ENCODE peak calls at places on chromosomes 1 and 21, in four cellular contexts. C is KG1, I is ACHN, A is HCT116. Y is an unnamed sample.

GRCh38 chr1:88737338-88737927 is 53.4 kb downstream of the PKN2 start:
- DNase-seq in A (no peak), C (no peak), I (no peak), Y (no peak)

GRCh38 chr1:35656148-35656862 is 15.0 kb upstream of the PSMB2 start:
- DNase-seq in A (no peak), I (no peak), C (no peak), Y (no peak)

GRCh38 chr21:31781737-31782136 is 49.8 kb upstream of the SCAF4 start:
- DNase-seq in A (no peak), I (peak), C (no peak), Y (no peak)

GRCh38 chr1:92488416-92488815 is 1.7 kb upstream of the GFI1 start:
- DNase-seq in C (no peak), A (no peak), I (no peak), Y (no peak)

GRCh38 chr1:238562376-238562775 is 671.7 kb upstream of the ZP4 start:
- DNase-seq in A (no peak), I (no peak), C (no peak), Y (no peak)

GRCh38 chr1:100353073-100353801 is 931 bp downstream of the CDC14A start:
- DNase-seq in I (peak), A (no peak), C (no peak), Y (no peak)

GRCh38 chr1:151290709-151291303 is 8.7 kb downstream of the ZNF687 start:
- DNase-seq in I (no peak), A (no peak), C (no peak), Y (no peak)

GRCh38 chr1:109730666-109731065 is 10.2 kb downstream of the GSTM3 start:
- DNase-seq in I (no peak), C (no peak), A (no peak), Y (no peak)

GRCh38 chr1:234655328-234656069 is 45.5 kb upstream of the IRF2BP2 start:
- DNase-seq in A (no peak), I (no peak), C (no peak), Y (no peak)